ENCODE peak calls at places on chromosome 6, in seven cellular contexts. One of them, this sample, is unnamed.

GRCh38 chr6:25172819-25173218 is 106.4 kb upstream of the CARMIL1 start:
- DNase-seq in spleen: no peak
- DNase-seq in A549: peak
- DNase-seq in upper lobe of right lung: peak
- DNase-seq in colonic mucosa: no peak
- DNase-seq in brain microvascular endothelial cell: peak
- DNase-seq in suprapubic skin: no peak
- DNase-seq in this sample: peak

GRCh38 chr6:128400875-128401274 is 119.5 kb downstream of the PTPRK start:
- DNase-seq in spleen: no peak
- DNase-seq in A549: no peak
- DNase-seq in upper lobe of right lung: no peak
- DNase-seq in colonic mucosa: no peak
- DNase-seq in brain microvascular endothelial cell: no peak
- DNase-seq in suprapubic skin: no peak
- DNase-seq in this sample: no peak

GRCh38 chr6:132443206-132443605 is 41.9 kb upstream of the MOXD1 start:
- DNase-seq in spleen: no peak
- DNase-seq in A549: peak
- DNase-seq in upper lobe of right lung: no peak
- DNase-seq in colonic mucosa: no peak
- DNase-seq in brain microvascular endothelial cell: no peak
- DNase-seq in suprapubic skin: no peak
- DNase-seq in this sample: peak

GRCh38 chr6:7042654-7043545 is 64.9 kb upstream of the RREB1 start:
- DNase-seq in spleen: no peak
- DNase-seq in A549: no peak
- DNase-seq in upper lobe of right lung: no peak
- DNase-seq in colonic mucosa: peak
- DNase-seq in brain microvascular endothelial cell: peak
- DNase-seq in suprapubic skin: no peak
- DNase-seq in this sample: peak

GRCh38 chr6:127590344-127590743 is 13.4 kb downstream of the C6orf58 start:
- DNase-seq in spleen: no peak
- DNase-seq in A549: no peak
- DNase-seq in upper lobe of right lung: no peak
- DNase-seq in colonic mucosa: no peak
- DNase-seq in brain microvascular endothelial cell: no peak
- DNase-seq in suprapubic skin: no peak
- DNase-seq in this sample: no peak

GRCh38 chr6:73452107-73452461 is at the start of gene CGAS:
- DNase-seq in spleen: peak
- DNase-seq in A549: peak
- DNase-seq in upper lobe of right lung: peak
- DNase-seq in colonic mucosa: peak
- DNase-seq in brain microvascular endothelial cell: no peak
- DNase-seq in suprapubic skin: peak
- DNase-seq in this sample: peak

GRCh38 chr6:136994782-136995181 is 50.0 kb downstream of the IL20RA start:
- DNase-seq in spleen: no peak
- DNase-seq in A549: peak
- DNase-seq in upper lobe of right lung: no peak
- DNase-seq in colonic mucosa: no peak
- DNase-seq in brain microvascular endothelial cell: no peak
- DNase-seq in suprapubic skin: no peak
- DNase-seq in this sample: no peak

GRCh38 chr6:14001329-14002012 is 76.7 kb downstream of the RNF182 start:
- DNase-seq in spleen: no peak
- DNase-seq in A549: peak
- DNase-seq in upper lobe of right lung: no peak
- DNase-seq in colonic mucosa: no peak
- DNase-seq in brain microvascular endothelial cell: peak
- DNase-seq in suprapubic skin: no peak
- DNase-seq in this sample: peak

GRCh38 chr6:53432318-53433161 is 83.8 kb upstream of the ELOVL5 start:
- DNase-seq in spleen: no peak
- DNase-seq in A549: peak
- DNase-seq in upper lobe of right lung: no peak
- DNase-seq in colonic mucosa: no peak
- DNase-seq in brain microvascular endothelial cell: peak
- DNase-seq in suprapubic skin: no peak
- DNase-seq in this sample: peak

GRCh38 chr6:12718025-12718424 is 1.5 kb downstream of the PHACTR1 start:
- DNase-seq in spleen: no peak
- DNase-seq in A549: peak
- DNase-seq in upper lobe of right lung: no peak
- DNase-seq in colonic mucosa: no peak
- DNase-seq in brain microvascular endothelial cell: peak
- DNase-seq in suprapubic skin: no peak
- DNase-seq in this sample: peak

GRCh38 chr6:50091641-50092040 is 41.9 kb upstream of the DEFB112 start:
- DNase-seq in spleen: no peak
- DNase-seq in A549: no peak
- DNase-seq in upper lobe of right lung: no peak
- DNase-seq in colonic mucosa: no peak
- DNase-seq in brain microvascular endothelial cell: no peak
- DNase-seq in suprapubic skin: no peak
- DNase-seq in this sample: no peak

GRCh38 chr6:25248100-25248499 is 31.1 kb upstream of the CARMIL1 start:
- DNase-seq in spleen: no peak
- DNase-seq in A549: no peak
- DNase-seq in upper lobe of right lung: no peak
- DNase-seq in colonic mucosa: no peak
- DNase-seq in brain microvascular endothelial cell: peak
- DNase-seq in suprapubic skin: no peak
- DNase-seq in this sample: peak

GRCh38 chr6:152378154-152378553 is 259.0 kb downstream of the SYNE1 start:
- DNase-seq in spleen: no peak
- DNase-seq in A549: no peak
- DNase-seq in upper lobe of right lung: no peak
- DNase-seq in colonic mucosa: no peak
- DNase-seq in brain microvascular endothelial cell: peak
- DNase-seq in suprapubic skin: no peak
- DNase-seq in this sample: peak

GRCh38 chr6:160154471-160154870 is 32.9 kb downstream of the SLC22A1 start:
- DNase-seq in spleen: no peak
- DNase-seq in A549: no peak
- DNase-seq in upper lobe of right lung: no peak
- DNase-seq in colonic mucosa: no peak
- DNase-seq in brain microvascular endothelial cell: no peak
- DNase-seq in suprapubic skin: no peak
- DNase-seq in this sample: no peak

GRCh38 chr6:90284236-90284744 is 12.4 kb downstream of the BACH2 start:
- DNase-seq in spleen: no peak
- DNase-seq in A549: peak
- DNase-seq in upper lobe of right lung: no peak
- DNase-seq in colonic mucosa: no peak
- DNase-seq in brain microvascular endothelial cell: peak
- DNase-seq in suprapubic skin: no peak
- DNase-seq in this sample: peak

GRCh38 chr6:107207251-107207890 is 92.1 kb upstream of the BEND3 start:
- DNase-seq in spleen: no peak
- DNase-seq in A549: no peak
- DNase-seq in upper lobe of right lung: no peak
- DNase-seq in colonic mucosa: no peak
- DNase-seq in brain microvascular endothelial cell: no peak
- DNase-seq in suprapubic skin: no peak
- DNase-seq in this sample: no peak

GRCh38 chr6:170091000-170091638 is 199.8 kb downstream of the DLL1 start:
- DNase-seq in spleen: peak
- DNase-seq in A549: no peak
- DNase-seq in upper lobe of right lung: no peak
- DNase-seq in colonic mucosa: no peak
- DNase-seq in brain microvascular endothelial cell: no peak
- DNase-seq in suprapubic skin: peak
- DNase-seq in this sample: no peak

GRCh38 chr6:21384211-21384610 is 209.3 kb upstream of the SOX4 start:
- DNase-seq in spleen: no peak
- DNase-seq in A549: peak
- DNase-seq in upper lobe of right lung: no peak
- DNase-seq in colonic mucosa: no peak
- DNase-seq in brain microvascular endothelial cell: no peak
- DNase-seq in suprapubic skin: no peak
- DNase-seq in this sample: peak

GRCh38 chr6:16240618-16241320 is 2.4 kb downstream of the GMPR start:
- DNase-seq in spleen: no peak
- DNase-seq in A549: no peak
- DNase-seq in upper lobe of right lung: no peak
- DNase-seq in colonic mucosa: no peak
- DNase-seq in brain microvascular endothelial cell: no peak
- DNase-seq in suprapubic skin: no peak
- DNase-seq in this sample: no peak

GRCh38 chr6:7912736-7913517 is 2.3 kb upstream of the TXNDC5 start:
- DNase-seq in spleen: no peak
- DNase-seq in A549: no peak
- DNase-seq in upper lobe of right lung: no peak
- DNase-seq in colonic mucosa: no peak
- DNase-seq in brain microvascular endothelial cell: no peak
- DNase-seq in suprapubic skin: no peak
- DNase-seq in this sample: no peak

GRCh38 chr6:4599924-4600323 is 176.3 kb upstream of the CDYL start:
- DNase-seq in spleen: no peak
- DNase-seq in A549: peak
- DNase-seq in upper lobe of right lung: no peak
- DNase-seq in colonic mucosa: no peak
- DNase-seq in brain microvascular endothelial cell: peak
- DNase-seq in suprapubic skin: no peak
- DNase-seq in this sample: peak

GRCh38 chr6:2665169-2666070 is 85.3 kb downstream of the MYLK4 start:
- DNase-seq in spleen: no peak
- DNase-seq in A549: no peak
- DNase-seq in upper lobe of right lung: no peak
- DNase-seq in colonic mucosa: no peak
- DNase-seq in brain microvascular endothelial cell: peak
- DNase-seq in suprapubic skin: no peak
- DNase-seq in this sample: peak

GRCh38 chr6:42860481-42860880 is 18.9 kb upstream of the RPL7L1 start:
- DNase-seq in spleen: no peak
- DNase-seq in A549: no peak
- DNase-seq in upper lobe of right lung: no peak
- DNase-seq in colonic mucosa: no peak
- DNase-seq in brain microvascular endothelial cell: no peak
- DNase-seq in suprapubic skin: no peak
- DNase-seq in this sample: no peak

GRCh38 chr6:72784581-72784980 is 162.7 kb downstream of the KCNQ5 start:
- DNase-seq in spleen: no peak
- DNase-seq in A549: peak
- DNase-seq in upper lobe of right lung: no peak
- DNase-seq in colonic mucosa: no peak
- DNase-seq in brain microvascular endothelial cell: peak
- DNase-seq in suprapubic skin: no peak
- DNase-seq in this sample: no peak

GRCh38 chr6:167906899-167907298 is 80.2 kb downstream of the AFDN start:
- DNase-seq in spleen: no peak
- DNase-seq in A549: no peak
- DNase-seq in upper lobe of right lung: peak
- DNase-seq in colonic mucosa: peak
- DNase-seq in brain microvascular endothelial cell: peak
- DNase-seq in suprapubic skin: peak
- DNase-seq in this sample: peak

DNA sequence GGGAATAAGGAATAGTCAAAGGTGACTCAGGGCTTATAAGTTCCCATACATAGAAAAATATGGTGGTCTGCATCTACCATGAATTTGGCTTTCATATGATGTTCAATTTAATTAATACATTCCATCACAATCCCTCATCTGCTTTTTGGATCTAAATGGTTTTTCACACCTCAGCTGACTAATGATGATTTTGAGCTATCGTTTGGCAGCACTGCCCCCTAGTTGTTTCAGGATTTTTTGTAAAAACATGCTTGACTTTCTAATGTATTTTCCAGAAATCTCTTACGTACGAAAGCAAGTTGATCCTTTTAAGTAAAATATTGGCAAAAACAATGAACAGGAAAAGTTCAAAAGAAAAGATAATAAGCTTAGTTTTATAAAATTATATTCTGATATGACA is 408.6 kb upstream of the ADGRB3 start:
- DNase-seq in spleen: no peak
- DNase-seq in A549: no peak
- DNase-seq in upper lobe of right lung: no peak
- DNase-seq in colonic mucosa: no peak
- DNase-seq in brain microvascular endothelial cell: no peak
- DNase-seq in suprapubic skin: no peak
- DNase-seq in this sample: peak
- TF ChIP-seq CTCF in spleen: no peak
- TF ChIP-seq CTCF in A549: no peak
- TF ChIP-seq CTCF in upper lobe of right lung: peak
- TF ChIP-seq CTCF in colonic mucosa: no peak
- TF ChIP-seq CTCF in brain microvascular endothelial cell: peak
- TF ChIP-seq CTCF in suprapubic skin: no peak
- TF ChIP-seq CTCF in this sample: peak

DNA sequence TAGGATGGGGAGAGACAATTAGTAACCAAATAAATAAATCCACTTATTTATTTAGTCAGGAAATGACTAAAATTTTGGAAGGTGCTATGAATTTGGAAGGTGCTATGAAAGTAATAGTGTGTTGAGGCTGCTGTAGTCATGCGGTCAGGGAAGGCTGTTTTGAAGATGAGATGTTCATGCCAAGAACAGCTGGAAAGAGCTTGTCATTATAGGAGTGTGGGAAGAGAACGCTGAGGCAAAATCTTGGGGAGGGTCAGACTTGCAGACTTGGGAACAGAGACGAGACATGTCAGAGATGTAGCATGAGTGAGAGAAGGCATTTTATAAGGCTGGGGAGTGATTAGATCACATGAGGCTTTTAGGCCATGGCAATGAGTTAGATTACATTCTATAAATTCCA is 123.9 kb upstream of the B3GAT2 start:
- DNase-seq in spleen: no peak
- DNase-seq in A549: no peak
- DNase-seq in upper lobe of right lung: no peak
- DNase-seq in colonic mucosa: no peak
- DNase-seq in brain microvascular endothelial cell: peak
- DNase-seq in suprapubic skin: no peak
- DNase-seq in this sample: peak
- H3K4me3 ChIP-seq in spleen: no peak
- H3K4me3 ChIP-seq in A549: no peak
- H3K4me3 ChIP-seq in upper lobe of right lung: no peak
- H3K4me3 ChIP-seq in colonic mucosa: no peak
- H3K4me3 ChIP-seq in brain microvascular endothelial cell: no peak
- H3K4me3 ChIP-seq in suprapubic skin: no peak
- H3K4me3 ChIP-seq in this sample: no peak

DNA sequence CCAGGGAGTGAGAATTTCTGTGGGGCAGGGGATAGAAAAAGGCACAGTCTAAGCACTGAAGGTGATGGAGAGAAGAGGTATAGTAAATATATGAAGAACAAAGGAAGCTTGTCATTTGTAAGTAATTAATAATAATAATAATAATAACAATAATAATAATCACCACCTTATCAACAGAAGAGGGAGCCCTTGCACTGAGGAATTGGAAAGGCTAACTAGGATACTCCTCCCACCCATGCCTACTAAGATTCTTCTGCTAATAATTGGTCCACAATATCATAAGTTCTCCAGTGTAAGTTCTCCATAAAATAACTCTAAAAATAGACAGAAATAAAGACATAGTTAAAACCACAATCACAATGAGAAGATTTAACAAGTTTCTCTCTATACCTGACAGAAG is 912 bp upstream of the OR12D3 start:
- DNase-seq in spleen: no peak
- DNase-seq in A549: peak
- DNase-seq in upper lobe of right lung: no peak
- DNase-seq in colonic mucosa: no peak
- DNase-seq in brain microvascular endothelial cell: peak
- DNase-seq in suprapubic skin: no peak
- DNase-seq in this sample: peak
- TF ChIP-seq CTCF in spleen: no peak
- TF ChIP-seq CTCF in A549: no peak
- TF ChIP-seq CTCF in upper lobe of right lung: no peak
- TF ChIP-seq CTCF in colonic mucosa: no peak
- TF ChIP-seq CTCF in brain microvascular endothelial cell: peak
- TF ChIP-seq CTCF in suprapubic skin: no peak
- TF ChIP-seq CTCF in this sample: peak

GRCh38 chr6:133952815-133953633 is at the start of gene TBPL1:
- DNase-seq in spleen: peak
- DNase-seq in A549: peak
- DNase-seq in upper lobe of right lung: peak
- DNase-seq in colonic mucosa: peak
- DNase-seq in brain microvascular endothelial cell: peak
- DNase-seq in suprapubic skin: peak
- DNase-seq in this sample: peak
- H3K4me3 ChIP-seq in spleen: peak
- H3K4me3 ChIP-seq in A549: peak
- H3K4me3 ChIP-seq in upper lobe of right lung: peak
- H3K4me3 ChIP-seq in colonic mucosa: peak
- H3K4me3 ChIP-seq in brain microvascular endothelial cell: peak
- H3K4me3 ChIP-seq in suprapubic skin: peak
- H3K4me3 ChIP-seq in this sample: peak